ENCODE peak calls at places on chromosome 5, in ten cellular contexts. Q is type B pancreatic cell; C is CD8-positive, alpha-beta T cell; J is DND-41; Y is dorsolateral prefrontal cortex; W is HFFc6; A is spleen; X is RWPE1; R is heart right ventricle; L is cardiac muscle cell. T is an unnamed sample.

GRCh38 chr5:154159343-154159742 is 31.2 kb upstream of the GALNT10 start:
- DNase-seq in Q (no peak), C (no peak), J (no peak), Y (no peak), W (peak), A (no peak), X (no peak), R (no peak), L (no peak), T (no peak)

GRCh38 chr5:72268753-72269410 is 51.2 kb downstream of the MRPS27 start:
- DNase-seq in Q (no peak), C (peak), J (peak), Y (peak), W (peak), A (no peak), X (peak), R (no peak), L (peak), T (no peak)

GRCh38 chr5:27241564-27242257 is 203.3 kb upstream of the CDH9 start:
- DNase-seq in Q (no peak), C (no peak), J (no peak), Y (no peak), W (peak), A (no peak), X (peak), R (no peak), L (no peak), T (no peak)

GRCh38 chr5:171207256-171207866 is 101.7 kb upstream of the TLX3 start:
- DNase-seq in Q (no peak), C (peak), J (peak), Y (no peak), W (peak), A (no peak), X (peak), R (no peak), L (peak), T (no peak)

GRCh38 chr5:35117960-35118359 is 70.2 kb upstream of the AGXT2 start:
- DNase-seq in Q (no peak), C (no peak), J (no peak), Y (no peak), W (peak), A (no peak), X (no peak), R (no peak), L (no peak), T (no peak)

GRCh38 chr5:169374761-169375160 is 73.8 kb upstream of the SLIT3 start:
- DNase-seq in Q (no peak), C (no peak), J (peak), Y (no peak), W (peak), A (no peak), X (no peak), R (no peak), L (no peak), T (no peak)

GRCh38 chr5:33933723-33934544 is 2.3 kb upstream of the RXFP3 start:
- DNase-seq in Q (no peak), C (no peak), J (no peak), Y (no peak), W (peak), A (no peak), X (no peak), R (no peak), L (no peak), T (no peak)

GRCh38 chr5:178422400-178422775 is 167.8 kb downstream of the COL23A1 start:
- DNase-seq in Q (peak), C (no peak), J (no peak), Y (peak), W (no peak), A (no peak), X (no peak), R (no peak), L (peak), T (no peak)

GRCh38 chr5:172849636-172850453 is 15.8 kb downstream of the ERGIC1 start:
- DNase-seq in Q (no peak), C (no peak), J (no peak), Y (no peak), W (no peak), A (peak), X (peak), R (no peak), L (no peak), T (no peak)

GRCh38 chr5:126003309-126003708 is 419.9 kb upstream of the GRAMD2B start:
- DNase-seq in Q (no peak), C (no peak), J (no peak), Y (no peak), W (no peak), A (no peak), X (no peak), R (peak), L (no peak), T (no peak)

GRCh38 chr5:159095218-159095617 is 4.5 kb downstream of the EBF1 start:
- DNase-seq in Q (peak), C (no peak), J (no peak), Y (no peak), W (no peak), A (no peak), X (no peak), R (peak), L (no peak), T (no peak)

GRCh38 chr5:132098151-132098594 is 24.6 kb downstream of the CSF2 start:
- DNase-seq in Q (no peak), C (no peak), J (no peak), Y (no peak), W (peak), A (no peak), X (no peak), R (no peak), L (no peak), T (no peak)

GRCh38 chr5:78653969-78654368 is 5.4 kb upstream of the LHFPL2 start:
- DNase-seq in Q (no peak), C (no peak), J (no peak), Y (no peak), W (no peak), A (no peak), X (no peak), R (no peak), L (no peak), T (no peak)

GRCh38 chr5:78273436-78273835 is 21.1 kb downstream of the AP3B1 start:
- DNase-seq in Q (no peak), C (no peak), J (no peak), Y (no peak), W (no peak), A (no peak), X (no peak), R (no peak), L (no peak), T (no peak)

GRCh38 chr5:145951071-145951470 is 14.7 kb downstream of the SH3RF2 start:
- DNase-seq in Q (no peak), C (no peak), J (no peak), Y (no peak), W (no peak), A (no peak), X (no peak), R (no peak), L (peak), T (no peak)

GRCh38 chr5:128684951-128685350 is 146.9 kb upstream of the FBN2 start:
- DNase-seq in Q (no peak), C (no peak), J (no peak), Y (no peak), W (no peak), A (no peak), X (no peak), R (no peak), L (no peak), T (no peak)

GRCh38 chr5:59422026-59422941 is 471.2 kb downstream of the PDE4D start:
- DNase-seq in Q (no peak), C (no peak), J (no peak), Y (no peak), W (no peak), A (no peak), X (no peak), R (no peak), L (no peak), T (no peak)

GRCh38 chr5:128538249-128539037 is 398 bp upstream of the FBN2 start:
- DNase-seq in Q (peak), C (no peak), J (no peak), Y (no peak), W (peak), A (peak), X (peak), R (peak), L (peak), T (peak)

GRCh38 chr5:164422400-164422799 is 917.0 kb downstream of the MAT2B start:
- DNase-seq in Q (no peak), C (no peak), J (no peak), Y (no peak), W (no peak), A (no peak), X (no peak), R (no peak), L (peak), T (no peak)

GRCh38 chr5:14397717-14398116 is 183.9 kb upstream of the OTULINL start:
- DNase-seq in Q (no peak), C (no peak), J (no peak), Y (no peak), W (peak), A (no peak), X (no peak), R (no peak), L (no peak), T (no peak)

GRCh38 chr5:37247036-37247435 is 2.1 kb downstream of the CPLANE1 start:
- DNase-seq in Q (no peak), C (no peak), J (no peak), Y (no peak), W (no peak), A (no peak), X (no peak), R (no peak), L (no peak), T (no peak)

GRCh38 chr5:76724871-76725270 is 8.9 kb downstream of the F2R start:
- DNase-seq in Q (no peak), C (no peak), J (no peak), Y (no peak), W (peak), A (no peak), X (no peak), R (no peak), L (no peak), T (no peak)

GRCh38 chr5:157611571-157612067 is 36.0 kb upstream of the ADAM19 start:
- DNase-seq in Q (no peak), C (no peak), J (no peak), Y (no peak), W (no peak), A (no peak), X (no peak), R (no peak), L (peak), T (no peak)

DNA sequence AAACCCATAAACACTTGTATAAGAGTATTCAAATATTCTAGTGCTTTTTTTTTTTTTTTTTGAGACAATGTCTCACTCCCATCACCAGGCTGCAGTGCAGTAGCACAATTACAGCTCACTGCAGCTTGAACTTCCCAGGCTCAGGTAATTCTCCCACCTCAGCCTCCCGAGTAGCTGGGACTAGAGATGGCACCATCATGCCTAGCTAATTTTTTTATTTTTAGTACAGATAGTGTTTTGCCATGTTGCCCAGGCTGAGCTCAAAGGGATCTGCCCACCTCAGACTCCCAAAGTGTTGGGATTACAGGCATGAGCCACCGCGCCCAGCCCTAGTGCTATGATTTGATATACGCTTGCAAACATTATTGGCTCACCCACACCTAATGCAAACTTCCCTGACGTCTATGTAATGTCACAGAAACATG is 11.8 kb downstream of the IL6ST start:
- DNase-seq in Q (no peak), C (peak), J (no peak), Y (no peak), W (no peak), A (no peak), X (no peak), R (no peak), L (no peak), T (no peak)
- TF ChIP-seq CTCF in Q (peak), C (peak), J (no peak), Y (no peak), W (peak), A (no peak), X (no peak), R (peak), L (peak), T (no peak)

GRCh38 chr5:177133845-177134652 is 476 bp downstream of the NSD1 start:
- DNase-seq in Q (peak), C (peak), J (peak), Y (peak), W (no peak), A (peak), X (peak), R (peak), L (peak), T (peak)
- TF ChIP-seq CTCF in Q (no peak), C (no peak), J (no peak), Y (no peak), W (no peak), A (no peak), X (no peak), R (no peak), L (no peak), T (no peak)

DNA sequence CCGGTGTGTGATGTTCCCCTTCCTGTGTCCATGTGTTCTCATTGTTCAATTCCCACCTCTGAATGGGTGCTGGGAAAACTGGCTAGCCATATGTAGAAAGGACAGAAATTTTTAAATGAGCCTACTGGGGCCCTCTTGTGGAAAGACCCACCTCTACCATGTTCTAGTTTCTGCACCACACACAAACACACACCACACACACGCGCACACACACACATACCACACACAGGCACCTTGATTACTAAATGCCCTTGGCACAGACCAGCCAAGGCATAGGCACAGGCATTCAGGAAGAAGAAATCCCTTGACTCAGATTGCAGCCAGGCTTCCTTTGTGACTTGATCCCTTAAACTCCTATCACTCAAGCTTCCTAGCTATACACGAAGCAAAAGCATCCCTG is 60.5 kb downstream of the SIL1 start:
- DNase-seq in Q (no peak), C (no peak), J (no peak), Y (no peak), W (peak), A (no peak), X (no peak), R (no peak), L (peak), T (no peak)
- TF ChIP-seq CTCF in Q (peak), C (no peak), J (peak), Y (peak), W (peak), A (no peak), X (no peak), R (peak), L (peak), T (no peak)

GRCh38 chr5:122130152-122130551 is 806 bp downstream of the ZNF474 start:
- DNase-seq in Q (no peak), C (no peak), J (no peak), Y (no peak), W (no peak), A (no peak), X (no peak), R (no peak), L (no peak), T (no peak)
- TF ChIP-seq CTCF in Q (no peak), C (no peak), J (no peak), Y (no peak), W (peak), A (no peak), X (no peak), R (no peak), L (no peak), T (no peak)

GRCh38 chr5:134289509-134290113 is 63.7 kb upstream of the PPP2CA start:
- DNase-seq in Q (no peak), C (peak), J (peak), Y (peak), W (peak), A (no peak), X (peak), R (no peak), L (peak), T (no peak)
- TF ChIP-seq CTCF in Q (peak), C (peak), J (peak), Y (peak), W (peak), A (peak), X (peak), R (peak), L (peak), T (peak)

GRCh38 chr5:10801931-10802674 is 41.1 kb upstream of the DAP start:
- DNase-seq in Q (no peak), C (no peak), J (no peak), Y (no peak), W (no peak), A (no peak), X (no peak), R (no peak), L (peak), T (no peak)
- TF ChIP-seq CTCF in Q (no peak), C (no peak), J (no peak), Y (no peak), W (no peak), A (no peak), X (no peak), R (peak), L (peak), T (no peak)

GRCh38 chr5:60843693-60844428 is at the start of gene ELOVL7:
- DNase-seq in Q (peak), C (peak), J (no peak), Y (peak), W (no peak), A (peak), X (peak), R (peak), L (peak), T (peak)
- TF ChIP-seq CTCF in Q (peak), C (no peak), J (no peak), Y (peak), W (peak), A (no peak), X (peak), R (no peak), L (peak), T (no peak)

T was measured in mesothelial cell of epicardium.